ENCODE peak calls at places on chromosomes 1 and 21, in four cellular contexts. One of them, this sample, is unnamed.

GRCh38 chr21:35370671-35371070 is 321.6 kb upstream of the RUNX1 start:
- DNase-seq in OCI-LY7: no peak
- DNase-seq in neural progenitor cell: no peak
- DNase-seq in HL-60: no peak
- DNase-seq in this sample: no peak

GRCh38 chr1:11703357-11704225 is 12.1 kb downstream of the DRAXIN start:
- DNase-seq in OCI-LY7: no peak
- DNase-seq in neural progenitor cell: no peak
- DNase-seq in HL-60: no peak
- DNase-seq in this sample: no peak

GRCh38 chr1:244383278-244383884 is 68.3 kb downstream of the ADSS2 start:
- DNase-seq in HL-60: no peak
- DNase-seq in neural progenitor cell: no peak
- DNase-seq in OCI-LY7: no peak
- DNase-seq in this sample: no peak

GRCh38 chr1:20187103-20187812 is 940 bp upstream of the PLA2G2C start:
- DNase-seq in neural progenitor cell: no peak
- DNase-seq in OCI-LY7: no peak
- DNase-seq in HL-60: peak
- DNase-seq in this sample: no peak

GRCh38 chr1:172647110-172647564 is 11.8 kb upstream of the FASLG start:
- DNase-seq in OCI-LY7: no peak
- DNase-seq in HL-60: no peak
- DNase-seq in neural progenitor cell: no peak
- DNase-seq in this sample: no peak

GRCh38 chr21:37224861-37225260 is 42.3 kb downstream of the VPS26C start:
- DNase-seq in neural progenitor cell: no peak
- DNase-seq in OCI-LY7: no peak
- DNase-seq in HL-60: no peak
- DNase-seq in this sample: no peak

GRCh38 chr1:193211539-193211938 is 25.1 kb upstream of the B3GALT2 start:
- DNase-seq in HL-60: no peak
- DNase-seq in neural progenitor cell: no peak
- DNase-seq in OCI-LY7: no peak
- DNase-seq in this sample: no peak

GRCh38 chr1:221335161-221336101 is 406.5 kb downstream of the DUSP10 start:
- DNase-seq in neural progenitor cell: peak
- DNase-seq in HL-60: peak
- DNase-seq in OCI-LY7: no peak
- DNase-seq in this sample: no peak

GRCh38 chr1:171441278-171441677 is 44.1 kb upstream of the PRRC2C start:
- DNase-seq in HL-60: no peak
- DNase-seq in OCI-LY7: no peak
- DNase-seq in neural progenitor cell: no peak
- DNase-seq in this sample: no peak

GRCh38 chr21:36542312-36543101 is 62.6 kb upstream of the CLDN14 start:
- DNase-seq in neural progenitor cell: peak
- DNase-seq in HL-60: no peak
- DNase-seq in OCI-LY7: peak
- DNase-seq in this sample: no peak

GRCh38 chr1:118247593-118247992 is 62.6 kb upstream of the SPAG17 start:
- DNase-seq in OCI-LY7: peak
- DNase-seq in neural progenitor cell: peak
- DNase-seq in HL-60: no peak
- DNase-seq in this sample: no peak

GRCh38 chr1:99447716-99448115 is 183.4 kb downstream of the PLPPR4 start:
- DNase-seq in OCI-LY7: no peak
- DNase-seq in neural progenitor cell: no peak
- DNase-seq in HL-60: no peak
- DNase-seq in this sample: no peak

GRCh38 chr1:184389446-184389845 is 2.6 kb downstream of the C1orf21 start:
- DNase-seq in OCI-LY7: no peak
- DNase-seq in HL-60: no peak
- DNase-seq in neural progenitor cell: no peak
- DNase-seq in this sample: no peak

GRCh38 chr21:17911628-17912027 is 92.5 kb upstream of the C21orf91 start:
- DNase-seq in neural progenitor cell: no peak
- DNase-seq in HL-60: no peak
- DNase-seq in OCI-LY7: no peak
- DNase-seq in this sample: no peak

GRCh38 chr1:183022202-183023145 is 746 bp upstream of the LAMC1 start:
- DNase-seq in OCI-LY7: peak
- DNase-seq in neural progenitor cell: peak
- DNase-seq in HL-60: no peak
- DNase-seq in this sample: no peak

GRCh38 chr1:185628102-185628501 is 106.1 kb upstream of the HMCN1 start:
- DNase-seq in neural progenitor cell: no peak
- DNase-seq in OCI-LY7: no peak
- DNase-seq in HL-60: no peak
- DNase-seq in this sample: no peak

GRCh38 chr1:229664133-229664689 is 38.2 kb downstream of the URB2 start:
- DNase-seq in OCI-LY7: peak
- DNase-seq in HL-60: no peak
- DNase-seq in neural progenitor cell: no peak
- DNase-seq in this sample: peak

GRCh38 chr1:214028569-214028968 is 40.8 kb downstream of the PROX1 start:
- DNase-seq in OCI-LY7: no peak
- DNase-seq in HL-60: no peak
- DNase-seq in neural progenitor cell: no peak
- DNase-seq in this sample: no peak

GRCh38 chr1:64019818-64020217 is 183.6 kb upstream of the UBE2U start:
- DNase-seq in HL-60: no peak
- DNase-seq in OCI-LY7: peak
- DNase-seq in neural progenitor cell: peak
- DNase-seq in this sample: no peak

GRCh38 chr1:19322481-19322880 is 10.4 kb downstream of the SLC66A1 start:
- DNase-seq in HL-60: no peak
- DNase-seq in neural progenitor cell: no peak
- DNase-seq in OCI-LY7: no peak
- DNase-seq in this sample: no peak

GRCh38 chr1:89974701-89975470 is 20.0 kb upstream of the ZNF326 start:
- DNase-seq in HL-60: no peak
- DNase-seq in OCI-LY7: no peak
- DNase-seq in neural progenitor cell: no peak
- DNase-seq in this sample: no peak

GRCh38 chr1:63326106-63326472 is 3.7 kb downstream of the FOXD3 start:
- DNase-seq in OCI-LY7: no peak
- DNase-seq in neural progenitor cell: peak
- DNase-seq in HL-60: no peak
- DNase-seq in this sample: no peak

GRCh38 chr1:115869064-115869463 is 28.1 kb upstream of the NHLH2 start:
- DNase-seq in neural progenitor cell: no peak
- DNase-seq in OCI-LY7: no peak
- DNase-seq in HL-60: no peak
- DNase-seq in this sample: no peak

GRCh38 chr1:218403300-218403699 is 58.2 kb downstream of the TGFB2 start:
- DNase-seq in OCI-LY7: no peak
- DNase-seq in neural progenitor cell: no peak
- DNase-seq in HL-60: no peak
- DNase-seq in this sample: no peak

GRCh38 chr1:164756741-164757140 is 197.8 kb downstream of the PBX1 start:
- DNase-seq in OCI-LY7: no peak
- DNase-seq in neural progenitor cell: no peak
- DNase-seq in HL-60: no peak
- DNase-seq in this sample: no peak

GRCh38 chr1:229971141-229971540 is 95.9 kb upstream of the GALNT2 start:
- DNase-seq in neural progenitor cell: no peak
- DNase-seq in OCI-LY7: no peak
- DNase-seq in HL-60: no peak
- DNase-seq in this sample: no peak

GRCh38 chr21:46319192-46319591 is 4.5 kb downstream of the C21orf58 start:
- DNase-seq in neural progenitor cell: no peak
- DNase-seq in HL-60: no peak
- DNase-seq in OCI-LY7: no peak
- DNase-seq in this sample: no peak

GRCh38 chr1:159000627-159001026 is 9.1 kb upstream of the IFI16 start:
- DNase-seq in neural progenitor cell: peak
- DNase-seq in HL-60: no peak
- DNase-seq in OCI-LY7: no peak
- DNase-seq in this sample: no peak

GRCh38 chr1:40316595-40317393 is at the start of gene COL9A2:
- DNase-seq in OCI-LY7: peak
- DNase-seq in HL-60: no peak
- DNase-seq in neural progenitor cell: peak
- DNase-seq in this sample: peak

GRCh38 chr1:45815667-45816458 is 12.5 kb downstream of the MAST2 start:
- DNase-seq in HL-60: no peak
- DNase-seq in OCI-LY7: no peak
- DNase-seq in neural progenitor cell: no peak
- DNase-seq in this sample: no peak

GRCh38 chr1:228197555-228198147 is 10.2 kb upstream of the OBSCN start:
- DNase-seq in neural progenitor cell: no peak
- DNase-seq in HL-60: no peak
- DNase-seq in OCI-LY7: no peak
- DNase-seq in this sample: no peak

DNA sequence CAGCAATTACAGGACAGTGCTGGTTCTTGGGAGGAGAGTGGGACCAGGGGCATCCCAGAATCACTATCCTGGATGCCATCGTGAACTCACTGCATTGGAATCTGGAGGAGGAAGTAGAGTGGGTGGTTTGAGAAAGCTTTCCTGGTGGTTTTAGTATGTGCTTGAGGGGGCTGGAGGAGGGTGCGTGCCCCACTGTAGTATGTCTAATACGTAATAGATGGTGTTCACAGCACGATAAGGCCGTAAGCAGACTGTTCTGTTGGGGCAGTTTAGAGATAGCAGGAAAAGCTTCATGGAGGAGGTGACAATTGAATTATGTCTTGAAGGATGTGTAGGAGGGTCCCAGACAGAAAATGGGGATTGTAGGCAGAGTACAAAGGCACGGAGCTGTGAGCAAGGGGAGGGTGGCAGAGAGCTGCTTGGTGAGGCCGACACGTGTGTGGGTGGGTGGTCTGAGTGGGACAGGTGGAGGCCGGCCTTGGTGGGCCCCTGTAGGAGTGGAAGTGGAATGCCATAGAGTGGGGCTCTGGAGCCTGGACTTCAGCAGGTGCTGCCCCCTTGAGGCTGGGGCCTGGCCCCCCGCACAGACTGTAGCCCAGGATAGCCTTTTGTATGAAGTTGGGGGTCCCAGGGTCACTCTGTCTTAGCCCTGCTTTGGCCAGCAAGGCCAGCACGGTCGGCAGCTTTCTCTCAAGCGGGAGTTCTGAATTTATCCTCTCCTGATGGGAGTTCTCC is 37.0 kb downstream of the IL6R start:
- DNase-seq in HL-60: no peak
- DNase-seq in neural progenitor cell: peak
- DNase-seq in OCI-LY7: no peak
- DNase-seq in this sample: no peak
- TF ChIP-seq CTCF in HL-60: no peak
- TF ChIP-seq CTCF in neural progenitor cell: peak
- TF ChIP-seq CTCF in OCI-LY7: peak
- TF ChIP-seq CTCF in this sample: peak

GRCh38 chr1:207017615-207018559 is 14.7 kb downstream of the C1orf116 start:
- DNase-seq in neural progenitor cell: no peak
- DNase-seq in HL-60: peak
- DNase-seq in OCI-LY7: no peak
- DNase-seq in this sample: no peak
- H3K27ac ChIP-seq in neural progenitor cell: no peak
- H3K27ac ChIP-seq in HL-60: no peak
- H3K27ac ChIP-seq in OCI-LY7: no peak
- H3K27ac ChIP-seq in this sample: no peak

DNA sequence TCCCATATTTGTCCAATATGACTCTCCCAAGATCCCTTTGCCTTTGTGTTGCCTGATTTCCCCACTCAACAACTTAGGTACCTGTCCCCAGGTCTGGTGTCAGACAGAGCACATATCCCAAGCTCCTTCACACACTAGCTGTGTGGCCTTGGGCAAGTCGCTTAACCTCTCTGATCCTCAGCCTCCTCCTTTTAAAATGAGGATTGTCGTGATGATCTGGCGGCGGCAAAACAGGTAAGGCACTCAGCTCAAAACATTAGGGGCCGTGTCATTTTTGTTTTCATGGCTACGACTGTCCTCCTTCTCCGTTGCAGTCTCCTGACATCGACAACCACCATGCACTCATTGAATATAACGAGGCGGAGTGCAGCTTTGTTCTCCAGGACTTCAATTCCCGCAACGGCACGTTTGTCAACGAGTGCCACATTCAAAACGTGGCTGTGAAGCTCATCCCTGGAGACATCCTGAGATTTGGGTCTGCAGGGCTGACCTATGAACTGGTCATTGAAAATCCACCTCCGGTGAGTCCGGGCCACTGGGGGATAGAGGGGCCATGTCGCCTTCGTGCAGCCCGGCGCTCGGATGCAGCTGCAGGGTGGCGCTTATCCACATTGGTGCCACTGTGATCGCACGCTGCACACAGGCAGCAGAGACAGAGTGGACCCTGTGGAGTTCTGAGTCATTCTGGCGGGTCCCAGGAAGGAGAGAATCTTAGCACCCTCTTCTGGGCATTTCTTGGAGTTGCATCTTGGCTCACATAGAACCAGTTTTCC is 25.2 kb downstream of the FHAD1 start:
- DNase-seq in HL-60: peak
- DNase-seq in neural progenitor cell: peak
- DNase-seq in OCI-LY7: peak
- DNase-seq in this sample: no peak
- TF ChIP-seq CTCF in HL-60: peak
- TF ChIP-seq CTCF in neural progenitor cell: peak
- TF ChIP-seq CTCF in OCI-LY7: peak
- TF ChIP-seq CTCF in this sample: no peak

DNA sequence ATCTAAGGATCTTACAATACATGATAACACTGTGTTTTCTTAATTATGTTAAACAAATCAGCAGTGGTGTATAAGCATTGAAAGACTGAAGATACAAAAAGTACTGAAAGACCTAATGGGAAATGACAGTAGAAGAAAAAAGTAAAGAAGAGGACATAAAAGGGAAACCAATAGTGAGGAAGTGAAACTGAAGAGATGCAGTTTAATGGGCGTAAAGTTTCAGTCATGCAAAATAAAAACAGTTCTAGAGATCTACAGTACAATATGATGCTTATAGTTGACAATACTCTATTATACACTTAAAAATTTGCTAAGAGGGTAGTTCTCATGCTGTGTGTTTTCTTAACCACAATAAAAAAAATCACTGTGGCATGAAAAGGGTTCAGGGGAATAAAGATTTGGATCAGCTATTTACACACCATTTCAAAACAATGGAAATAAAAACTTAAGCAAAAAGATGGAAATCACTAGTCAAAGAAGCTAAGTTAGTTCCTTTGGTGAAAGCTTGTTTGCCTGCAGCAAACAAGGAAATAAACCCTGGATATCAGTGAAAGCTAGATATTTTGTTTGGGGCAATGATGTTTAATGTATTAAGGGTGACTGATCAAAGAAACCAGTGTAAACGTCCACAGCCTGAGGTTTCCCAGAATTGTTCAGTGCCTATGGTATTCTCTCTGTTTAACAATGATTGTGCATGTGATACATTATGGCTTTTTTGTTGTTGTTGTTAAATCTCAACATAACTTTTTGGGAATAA is 1160.8 kb upstream of the ADGRL2 start:
- DNase-seq in neural progenitor cell: no peak
- DNase-seq in OCI-LY7: peak
- DNase-seq in HL-60: no peak
- DNase-seq in this sample: no peak
- H3K27ac ChIP-seq in neural progenitor cell: no peak
- H3K27ac ChIP-seq in OCI-LY7: peak
- H3K27ac ChIP-seq in HL-60: no peak
- H3K27ac ChIP-seq in this sample: no peak

GRCh38 chr1:198088360-198089071 is 68.3 kb upstream of the NEK7 start:
- DNase-seq in HL-60: no peak
- DNase-seq in neural progenitor cell: peak
- DNase-seq in OCI-LY7: peak
- DNase-seq in this sample: no peak
- TF ChIP-seq CTCF in HL-60: peak
- TF ChIP-seq CTCF in neural progenitor cell: peak
- TF ChIP-seq CTCF in OCI-LY7: peak
- TF ChIP-seq CTCF in this sample: peak

GRCh38 chr1:8518490-8518801 is 200.5 kb downstream of the SLC45A1 start:
- DNase-seq in neural progenitor cell: no peak
- DNase-seq in HL-60: no peak
- DNase-seq in OCI-LY7: no peak
- DNase-seq in this sample: no peak
- H3K27ac ChIP-seq in neural progenitor cell: peak
- H3K27ac ChIP-seq in HL-60: no peak
- H3K27ac ChIP-seq in OCI-LY7: peak
- H3K27ac ChIP-seq in this sample: no peak